ENCODE peak calls at places on chromosomes 3 and 15, in eight cellular contexts. One of them, this sample, is unnamed.

GRCh38 chr3:277873-278272 is 81.3 kb downstream of the CHL1 start:
- DNase-seq in psoas muscle: no peak
- DNase-seq in substantia nigra: no peak
- DNase-seq in tibial artery: no peak
- DNase-seq in CD8-positive, alpha-beta memory T cell: no peak
- DNase-seq in IMR-90: no peak
- DNase-seq in Panc1: no peak
- DNase-seq in GM12878: no peak
- DNase-seq in this sample: no peak

GRCh38 chr15:76183906-76184639 is 124.3 kb downstream of the TMEM266 start:
- DNase-seq in psoas muscle: no peak
- DNase-seq in substantia nigra: no peak
- DNase-seq in tibial artery: no peak
- DNase-seq in CD8-positive, alpha-beta memory T cell: no peak
- DNase-seq in IMR-90: no peak
- DNase-seq in Panc1: no peak
- DNase-seq in GM12878: no peak
- DNase-seq in this sample: no peak

GRCh38 chr3:108603689-108604088 is 14.2 kb downstream of the DZIP3 start:
- DNase-seq in psoas muscle: no peak
- DNase-seq in substantia nigra: no peak
- DNase-seq in tibial artery: no peak
- DNase-seq in CD8-positive, alpha-beta memory T cell: no peak
- DNase-seq in IMR-90: peak; percentile 23
- DNase-seq in Panc1: no peak
- DNase-seq in GM12878: no peak
- DNase-seq in this sample: no peak

GRCh38 chr3:138254199-138254598 is 67.1 kb downstream of the ARMC8 start:
- DNase-seq in psoas muscle: no peak
- DNase-seq in substantia nigra: no peak
- DNase-seq in tibial artery: no peak
- DNase-seq in CD8-positive, alpha-beta memory T cell: no peak
- DNase-seq in IMR-90: no peak
- DNase-seq in Panc1: no peak
- DNase-seq in GM12878: no peak
- DNase-seq in this sample: peak; percentile 66

GRCh38 chr3:4582634-4583033 is 89.5 kb downstream of the ITPR1 start:
- DNase-seq in psoas muscle: no peak
- DNase-seq in substantia nigra: no peak
- DNase-seq in tibial artery: no peak
- DNase-seq in CD8-positive, alpha-beta memory T cell: no peak
- DNase-seq in IMR-90: peak; percentile 27
- DNase-seq in Panc1: no peak
- DNase-seq in GM12878: no peak
- DNase-seq in this sample: no peak

GRCh38 chr3:59563072-59563605 is 513.3 kb upstream of the CFAP20DC start:
- DNase-seq in psoas muscle: no peak
- DNase-seq in substantia nigra: no peak
- DNase-seq in tibial artery: no peak
- DNase-seq in CD8-positive, alpha-beta memory T cell: no peak
- DNase-seq in IMR-90: peak; percentile 43
- DNase-seq in Panc1: no peak
- DNase-seq in GM12878: no peak
- DNase-seq in this sample: no peak

GRCh38 chr3:191499307-191500125 is 38.6 kb downstream of the PYDC2 start:
- DNase-seq in psoas muscle: peak; percentile 35
- DNase-seq in substantia nigra: no peak
- DNase-seq in tibial artery: no peak
- DNase-seq in CD8-positive, alpha-beta memory T cell: no peak
- DNase-seq in IMR-90: peak; percentile 16
- DNase-seq in Panc1: no peak
- DNase-seq in GM12878: no peak
- DNase-seq in this sample: no peak

GRCh38 chr15:96273317-96274086 is 57.0 kb upstream of the NR2F2 start:
- DNase-seq in psoas muscle: no peak
- DNase-seq in substantia nigra: no peak
- DNase-seq in tibial artery: no peak
- DNase-seq in CD8-positive, alpha-beta memory T cell: no peak
- DNase-seq in IMR-90: peak; percentile 100
- DNase-seq in Panc1: peak; percentile 88
- DNase-seq in GM12878: peak; percentile 25
- DNase-seq in this sample: peak; percentile 100

GRCh38 chr15:42080585-42081462 is 13.5 kb downstream of the PLA2G4D start:
- DNase-seq in psoas muscle: no peak
- DNase-seq in substantia nigra: no peak
- DNase-seq in tibial artery: peak; percentile 37
- DNase-seq in CD8-positive, alpha-beta memory T cell: no peak
- DNase-seq in IMR-90: peak; percentile 41
- DNase-seq in Panc1: no peak
- DNase-seq in GM12878: no peak
- DNase-seq in this sample: no peak

GRCh38 chr15:55403531-55403930 is 4.6 kb downstream of the CCPG1 start:
- DNase-seq in psoas muscle: no peak
- DNase-seq in substantia nigra: no peak
- DNase-seq in tibial artery: no peak
- DNase-seq in CD8-positive, alpha-beta memory T cell: no peak
- DNase-seq in IMR-90: peak; percentile 49
- DNase-seq in Panc1: no peak
- DNase-seq in GM12878: no peak
- DNase-seq in this sample: no peak

GRCh38 chr15:46309914-46310313 is 675.1 kb downstream of the SQOR start:
- DNase-seq in psoas muscle: no peak
- DNase-seq in substantia nigra: no peak
- DNase-seq in tibial artery: no peak
- DNase-seq in CD8-positive, alpha-beta memory T cell: no peak
- DNase-seq in IMR-90: no peak
- DNase-seq in Panc1: no peak
- DNase-seq in GM12878: no peak
- DNase-seq in this sample: no peak

GRCh38 chr3:182621435-182622240 is 171.7 kb upstream of the ATP11B start:
- DNase-seq in psoas muscle: no peak
- DNase-seq in substantia nigra: no peak
- DNase-seq in tibial artery: no peak
- DNase-seq in CD8-positive, alpha-beta memory T cell: no peak
- DNase-seq in IMR-90: no peak
- DNase-seq in Panc1: no peak
- DNase-seq in GM12878: no peak
- DNase-seq in this sample: no peak

GRCh38 chr3:132311860-132312259 is 5.3 kb upstream of the ACP3 start:
- DNase-seq in psoas muscle: no peak
- DNase-seq in substantia nigra: no peak
- DNase-seq in tibial artery: no peak
- DNase-seq in CD8-positive, alpha-beta memory T cell: no peak
- DNase-seq in IMR-90: peak; percentile 32
- DNase-seq in Panc1: no peak
- DNase-seq in GM12878: no peak
- DNase-seq in this sample: no peak

GRCh38 chr3:163622384-163622783 is 1455.9 kb downstream of the SI start:
- DNase-seq in psoas muscle: no peak
- DNase-seq in substantia nigra: no peak
- DNase-seq in tibial artery: no peak
- DNase-seq in CD8-positive, alpha-beta memory T cell: no peak
- DNase-seq in IMR-90: no peak
- DNase-seq in Panc1: no peak
- DNase-seq in GM12878: no peak
- DNase-seq in this sample: no peak

GRCh38 chr3:128011140-128011539 is 41.1 kb upstream of the SEC61A1 start:
- DNase-seq in psoas muscle: no peak
- DNase-seq in substantia nigra: no peak
- DNase-seq in tibial artery: no peak
- DNase-seq in CD8-positive, alpha-beta memory T cell: no peak
- DNase-seq in IMR-90: peak; percentile 10
- DNase-seq in Panc1: no peak
- DNase-seq in GM12878: no peak
- DNase-seq in this sample: peak; percentile 18

GRCh38 chr15:64024172-64025050 is 21.9 kb downstream of the DAPK2 start:
- DNase-seq in psoas muscle: no peak
- DNase-seq in substantia nigra: no peak
- DNase-seq in tibial artery: no peak
- DNase-seq in CD8-positive, alpha-beta memory T cell: no peak
- DNase-seq in IMR-90: no peak
- DNase-seq in Panc1: no peak
- DNase-seq in GM12878: no peak
- DNase-seq in this sample: no peak

GRCh38 chr15:51369451-51369761 is 28.0 kb downstream of the GLDN start:
- DNase-seq in psoas muscle: no peak
- DNase-seq in substantia nigra: no peak
- DNase-seq in tibial artery: no peak
- DNase-seq in CD8-positive, alpha-beta memory T cell: no peak
- DNase-seq in IMR-90: no peak
- DNase-seq in Panc1: no peak
- DNase-seq in GM12878: no peak
- DNase-seq in this sample: no peak

DNA sequence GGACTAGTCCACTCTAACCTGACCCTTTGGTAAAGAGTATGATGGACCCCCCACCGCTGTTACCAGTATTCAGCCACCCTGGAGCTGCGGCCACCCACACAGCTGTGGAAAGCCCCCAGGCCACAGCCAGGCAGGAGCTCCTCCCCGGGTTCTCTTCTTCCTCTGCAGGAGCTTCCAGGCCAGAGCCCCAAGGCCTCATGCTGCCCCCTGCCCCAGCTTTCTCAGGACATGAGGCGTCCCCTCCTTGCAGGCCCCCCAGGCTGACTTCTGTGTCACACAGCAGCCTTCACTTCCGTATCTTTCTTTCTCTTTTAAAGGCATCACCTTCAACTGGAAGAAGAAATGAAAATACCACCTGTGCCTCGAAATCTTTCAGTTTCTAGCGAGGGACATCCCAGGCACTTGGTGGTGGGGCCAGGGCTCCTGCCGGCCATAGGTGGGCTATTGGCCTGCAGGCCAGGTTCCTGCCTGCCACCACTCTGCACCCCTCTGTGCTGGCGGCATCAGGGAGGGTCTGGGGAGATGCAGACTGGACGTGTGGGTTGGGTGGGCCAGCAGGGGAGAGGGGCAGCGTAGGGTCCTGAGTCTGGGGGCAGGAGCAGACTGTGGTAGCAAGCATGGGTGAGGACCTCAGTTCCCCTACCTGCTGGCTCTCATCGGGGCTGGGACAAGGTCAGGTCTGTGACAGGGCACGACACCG is 19.9 kb downstream of the KLF13 start:
- DNase-seq in psoas muscle: no peak
- DNase-seq in substantia nigra: no peak
- DNase-seq in tibial artery: no peak
- DNase-seq in CD8-positive, alpha-beta memory T cell: peak; percentile 54
- DNase-seq in IMR-90: no peak
- DNase-seq in Panc1: no peak
- DNase-seq in GM12878: no peak
- DNase-seq in this sample: no peak
- H3K27ac ChIP-seq in psoas muscle: peak overlapping the region; percentile 97
- H3K27ac ChIP-seq in substantia nigra: peak overlapping the region; percentile 62
- H3K27ac ChIP-seq in tibial artery: no peak overlapping the region
- H3K27ac ChIP-seq in CD8-positive, alpha-beta memory T cell: peak overlapping the region; percentile 75
- H3K27ac ChIP-seq in IMR-90: no peak overlapping the region
- H3K27ac ChIP-seq in Panc1: no peak overlapping the region
- H3K27ac ChIP-seq in GM12878: peak overlapping the region; percentile 96
- H3K27ac ChIP-seq in this sample: no peak overlapping the region

DNA sequence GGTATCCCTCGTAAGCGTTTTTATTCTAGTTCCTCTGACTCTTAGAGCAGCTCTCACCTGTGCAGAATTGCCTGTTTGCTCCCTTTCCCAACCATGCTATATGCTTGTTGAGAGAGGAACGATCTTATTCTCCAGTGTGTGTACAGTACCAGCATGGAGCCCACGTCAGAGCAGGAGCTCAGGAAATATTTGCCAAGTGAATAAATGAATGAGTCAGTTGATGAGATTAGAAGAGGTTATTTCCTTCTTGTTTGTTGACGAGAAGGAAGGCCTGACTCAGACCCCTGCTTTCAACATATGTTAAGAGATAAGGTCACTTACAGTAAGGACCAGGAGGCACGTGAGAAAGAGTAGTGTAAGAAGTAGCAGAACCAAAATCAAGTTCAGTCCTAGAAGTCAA is 106.3 kb upstream of the ABHD17C start:
- DNase-seq in psoas muscle: no peak
- DNase-seq in substantia nigra: no peak
- DNase-seq in tibial artery: no peak
- DNase-seq in CD8-positive, alpha-beta memory T cell: no peak
- DNase-seq in IMR-90: peak; percentile 100
- DNase-seq in Panc1: peak; percentile 38
- DNase-seq in GM12878: no peak
- DNase-seq in this sample: peak; percentile 96
- H3K27ac ChIP-seq in psoas muscle: no peak overlapping the region
- H3K27ac ChIP-seq in substantia nigra: no peak overlapping the region
- H3K27ac ChIP-seq in tibial artery: no peak overlapping the region
- H3K27ac ChIP-seq in CD8-positive, alpha-beta memory T cell: no peak overlapping the region
- H3K27ac ChIP-seq in IMR-90: peak overlapping the region; percentile 90
- H3K27ac ChIP-seq in Panc1: no peak overlapping the region
- H3K27ac ChIP-seq in GM12878: no peak overlapping the region
- H3K27ac ChIP-seq in this sample: peak overlapping the region; percentile 83

DNA sequence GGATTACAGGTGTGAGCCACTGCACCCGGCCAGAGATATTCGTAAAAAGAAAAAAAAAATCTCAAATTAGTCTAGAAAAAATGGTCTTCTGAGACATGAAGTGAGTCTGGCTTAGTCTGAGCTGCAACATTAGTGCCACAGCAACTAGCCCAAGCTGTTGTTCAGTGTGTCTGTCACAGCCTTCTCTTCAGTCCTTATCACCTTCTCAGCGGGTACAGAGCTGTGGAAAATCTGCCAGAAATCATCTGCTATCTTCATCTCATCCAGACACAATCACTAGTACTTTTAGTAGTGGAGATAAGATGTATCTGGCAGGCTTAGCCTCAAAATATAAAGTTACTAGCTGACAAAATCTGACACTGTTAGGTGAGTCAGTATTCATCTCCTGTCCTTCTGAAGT is 120.6 kb upstream of the CGNL1 start:
- DNase-seq in psoas muscle: no peak
- DNase-seq in substantia nigra: no peak
- DNase-seq in tibial artery: no peak
- DNase-seq in CD8-positive, alpha-beta memory T cell: no peak
- DNase-seq in IMR-90: no peak
- DNase-seq in Panc1: no peak
- DNase-seq in GM12878: no peak
- DNase-seq in this sample: no peak
- H3K27ac ChIP-seq in psoas muscle: no peak overlapping the region
- H3K27ac ChIP-seq in substantia nigra: no peak overlapping the region
- H3K27ac ChIP-seq in tibial artery: no peak overlapping the region
- H3K27ac ChIP-seq in CD8-positive, alpha-beta memory T cell: no peak overlapping the region
- H3K27ac ChIP-seq in IMR-90: no peak overlapping the region
- H3K27ac ChIP-seq in Panc1: no peak overlapping the region
- H3K27ac ChIP-seq in GM12878: no peak overlapping the region
- H3K27ac ChIP-seq in this sample: no peak overlapping the region

DNA sequence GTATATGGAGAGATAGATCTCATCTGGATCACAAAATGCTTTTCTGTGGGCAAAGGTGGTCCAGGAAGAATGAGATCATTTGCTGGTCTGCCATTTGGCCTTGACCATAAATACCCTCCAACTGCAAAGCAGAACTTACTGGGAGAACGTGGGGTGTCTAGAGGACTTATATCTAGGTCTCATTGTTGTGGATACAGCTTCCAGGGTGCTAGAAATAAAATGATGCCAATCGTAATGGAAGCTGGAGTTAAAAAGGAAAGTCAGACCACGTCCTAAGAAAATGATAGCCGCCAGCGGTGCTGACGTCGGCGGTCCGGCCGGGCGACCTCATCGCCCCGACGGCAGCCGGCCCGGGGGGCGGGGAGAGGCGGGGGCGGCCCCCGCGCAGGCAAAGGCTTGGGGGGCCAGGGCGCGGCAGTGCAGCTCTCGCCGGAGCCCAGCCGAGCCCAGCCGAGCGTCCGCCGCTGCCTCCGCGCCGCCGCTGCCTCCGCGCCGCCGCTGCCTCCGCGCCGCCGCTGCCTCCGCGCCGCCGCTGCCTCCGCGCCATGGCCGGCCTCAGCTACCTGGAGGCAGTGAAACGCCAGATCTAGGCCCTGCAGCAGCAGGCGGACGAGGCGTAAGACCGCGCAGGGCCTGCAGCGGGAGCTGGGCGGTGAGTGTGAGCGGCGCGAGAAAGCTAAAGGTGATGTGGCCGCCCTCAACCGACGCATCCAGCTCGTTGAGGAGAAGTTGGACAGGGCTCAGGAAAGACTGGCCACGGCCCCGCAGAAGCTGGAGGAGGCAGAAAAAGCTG is 89.5 kb downstream of the EOMES start:
- DNase-seq in psoas muscle: peak; percentile 48
- DNase-seq in substantia nigra: no peak
- DNase-seq in tibial artery: peak; percentile 71
- DNase-seq in CD8-positive, alpha-beta memory T cell: peak; percentile 60
- DNase-seq in IMR-90: peak; percentile 55
- DNase-seq in Panc1: no peak
- DNase-seq in GM12878: no peak
- DNase-seq in this sample: no peak
- H3K27ac ChIP-seq in psoas muscle: peak overlapping the region; percentile 63
- H3K27ac ChIP-seq in substantia nigra: peak overlapping the region; percentile 58
- H3K27ac ChIP-seq in tibial artery: peak overlapping the region; percentile 81
- H3K27ac ChIP-seq in CD8-positive, alpha-beta memory T cell: peak overlapping the region; percentile 78
- H3K27ac ChIP-seq in IMR-90: peak overlapping the region; percentile 93
- H3K27ac ChIP-seq in Panc1: peak overlapping the region; percentile 94
- H3K27ac ChIP-seq in GM12878: no peak overlapping the region
- H3K27ac ChIP-seq in this sample: peak overlapping the region; percentile 65

This sample was measured in epithelial cell of prostate.